ENCODE peak calls at places on chromosomes 12 and 14, in six cellular contexts. W, O, P, U, Z and K are unnamed samples.
A peak's percentile ranks its signal among the peaks of the same experiment; 100 is the strongest.

GRCh38 chr12:29754235-29755189 is 29.2 kb downstream of the TMTC1 start:
- DNase-seq in P (no peak), U (no peak), W (no peak), Z (no peak), O (no peak), K (no peak)

GRCh38 chr14:65849558-65849957 is 437.0 kb downstream of the FUT8 start:
- DNase-seq in O (no peak), Z (no peak), U (peak; percentile 77), P (no peak), W (no peak), K (no peak)

GRCh38 chr12:131084341-131085011 is 130.8 kb downstream of the ADGRD1 start:
- DNase-seq in O (no peak), Z (no peak), P (no peak), W (no peak), U (no peak), K (no peak)

GRCh38 chr14:80987235-80988032 is 32.0 kb downstream of the TSHR start:
- DNase-seq in U (peak; percentile 79), P (peak; percentile 99), O (peak; percentile 87), W (peak; percentile 79), Z (peak; percentile 67), K (peak; percentile 49)

GRCh38 chr14:52755607-52756316 is 25.8 kb downstream of the STYX start:
- DNase-seq in O (no peak), U (no peak), Z (no peak), W (no peak), P (no peak), K (no peak)

GRCh38 chr14:52840916-52841315 is 49.5 kb upstream of the GNPNAT1 start:
- DNase-seq in O (peak; percentile 72), W (peak; percentile 27), P (no peak), U (no peak), Z (peak; percentile 12), K (peak; percentile 86)

GRCh38 chr14:53151523-53151866 is 1.6 kb downstream of the DDHD1 start:
- DNase-seq in W (peak; percentile 17), U (no peak), O (no peak), P (no peak), Z (no peak), K (no peak)

GRCh38 chr14:95057147-95057546 is 100.2 kb downstream of the DICER1 start:
- DNase-seq in O (no peak), W (no peak), U (no peak), Z (no peak), P (no peak), K (no peak)

GRCh38 chr12:113724703-113725556 is 241.2 kb downstream of the RBM19 start:
- DNase-seq in Z (no peak), O (no peak), W (no peak), P (peak; percentile 82), U (peak; percentile 48), K (no peak)

GRCh38 chr12:2314492-2314891 is 261.7 kb downstream of the CACNA1C start:
- DNase-seq in P (no peak), U (no peak), W (no peak), O (no peak), Z (no peak), K (no peak)

GRCh38 chr14:20988717-20989116 is 1.1 kb upstream of the METTL17 start:
- DNase-seq in O (no peak), P (no peak), W (no peak), U (no peak), Z (no peak), K (no peak)

GRCh38 chr12:4648099-4648498 is 752 bp downstream of the AKAP3 start:
- DNase-seq in U (no peak), Z (no peak), O (no peak), P (peak; percentile 17), W (no peak), K (no peak)

GRCh38 chr14:91369628-91370445 is 47.8 kb downstream of the CCDC88C start:
- DNase-seq in W (peak; percentile 64), U (peak; percentile 81), P (peak; percentile 97), Z (no peak), O (peak; percentile 10), K (no peak)

GRCh38 chr14:106318700-106319099 is 792.3 kb downstream of the TMEM121 start:
- DNase-seq in U (no peak), W (no peak), Z (peak; percentile 58), O (no peak), P (no peak), K (no peak)

GRCh38 chr12:95396849-95397498 is 77.0 kb upstream of the METAP2 start:
- DNase-seq in W (no peak), Z (no peak), P (no peak), O (peak; percentile 78), U (no peak), K (peak; percentile 62)

GRCh38 chr12:56154246-56154771 is 1.9 kb downstream of the MYL6B start:
- DNase-seq in O (no peak), U (no peak), Z (no peak), P (no peak), W (no peak), K (no peak)

GRCh38 chr14:62443796-62444195 is 601.5 kb downstream of the KCNH5 start:
- DNase-seq in P (no peak), W (no peak), U (no peak), O (peak; percentile 42), Z (no peak), K (peak; percentile 97)

GRCh38 chr12:87086118-87086891 is 830.1 kb upstream of the MGAT4C start:
- DNase-seq in U (peak; percentile 17), Z (no peak), O (peak; percentile 79), P (peak; percentile 41), W (no peak), K (peak; percentile 71)

GRCh38 chr12:108620236-108620879 is 13.3 kb downstream of the SELPLG start:
- DNase-seq in U (no peak), O (no peak), P (no peak), W (no peak), Z (no peak), K (no peak)

GRCh38 chr14:77838756-77839565 is 39.1 kb downstream of the ADCK1 start:
- DNase-seq in Z (no peak), U (no peak), P (no peak), O (no peak), W (peak; percentile 77), K (no peak)

GRCh38 chr12:64627781-64628180 is 17.5 kb downstream of the RASSF3 start:
- DNase-seq in P (no peak), U (no peak), W (no peak), O (no peak), Z (no peak), K (peak; percentile 58)

GRCh38 chr14:32472081-32472480 is 143.0 kb downstream of the AKAP6 start:
- DNase-seq in U (no peak), W (no peak), Z (no peak), P (peak; percentile 28), O (no peak), K (no peak)

GRCh38 chr14:93072659-93073365 is 42.9 kb downstream of the ITPK1 start:
- DNase-seq in P (no peak), U (no peak), O (no peak), W (no peak), Z (no peak), K (no peak)

GRCh38 chr14:37590096-37590809 is 4.8 kb downstream of the FOXA1 start:
- DNase-seq in Z (no peak), U (peak; percentile 87), O (peak; percentile 55), W (no peak), P (no peak), K (no peak)

GRCh38 chr14:82412545-82412944 is 878.9 kb upstream of the SEL1L start:
- DNase-seq in U (no peak), W (no peak), O (no peak), Z (no peak), P (no peak), K (no peak)

GRCh38 chr12:128613821-128614220 is 209.9 kb downstream of the SLC15A4 start:
- DNase-seq in O (no peak), P (no peak), W (no peak), Z (no peak), U (no peak), K (no peak)

GRCh38 chr12:50538178-50538577 is 33.4 kb downstream of the DIP2B start:
- DNase-seq in Z (no peak), P (no peak), O (no peak), W (no peak), U (no peak), K (no peak)

GRCh38 chr12:106955377-106956047 is at the start of gene TMEM263:
- DNase-seq in P (peak; percentile 70), O (peak; percentile 94), Z (peak; percentile 99), W (peak; percentile 84), U (peak; percentile 93), K (peak; percentile 88)

GRCh38 chr12:12405882-12406281 is 49.0 kb downstream of the BORCS5 start:
- DNase-seq in U (peak; percentile 39), O (peak; percentile 49), P (no peak), W (peak; percentile 31), Z (no peak), K (no peak)

GRCh38 chr14:71488703-71489141 is 443.5 kb upstream of the RGS6 start:
- DNase-seq in P (no peak), U (no peak), Z (no peak), O (no peak), W (no peak), K (no peak)

GRCh38 chr14:73755434-73756014 is 41.3 kb upstream of the PNMA1 start:
- DNase-seq in W (no peak), Z (peak; percentile 40), O (no peak), P (no peak), U (no peak), K (no peak)

GRCh38 chr14:38959021-38959420 is 144.0 kb downstream of the SEC23A start:
- DNase-seq in Z (no peak), P (no peak), O (no peak), U (no peak), W (no peak), K (no peak)

GRCh38 chr14:100804558-100805309 is 21.2 kb upstream of the MEG3 start:
- DNase-seq in W (no peak), P (no peak), Z (no peak), O (no peak), U (no peak), K (no peak)

GRCh38 chr14:104239866-104240301 is 101.5 kb downstream of the KIF26A start:
- DNase-seq in O (no peak), W (no peak), Z (no peak), U (no peak), P (no peak), K (no peak)

GRCh38 chr14:83433618-83434017 is 1900.0 kb upstream of the SEL1L start:
- DNase-seq in O (peak; percentile 4), W (no peak), P (no peak), U (no peak), Z (no peak), K (peak; percentile 83)

GRCh38 chr12:107760207-107760816 is 625 bp downstream of the PRDM4 start:
- DNase-seq in O (peak; percentile 33), Z (peak; percentile 51), U (peak; percentile 31), W (peak; percentile 14), P (no peak), K (no peak)

GRCh38 chr12:130800312-130800711 is 38.7 kb downstream of the STX2 start:
- DNase-seq in O (no peak), Z (no peak), P (no peak), W (no peak), U (no peak), K (no peak)